ENCODE peak calls at places on chromosome 1, in four cellular contexts. F, J, P and T are unnamed samples.

GRCh38 chr1:151254217-151255213 is at the start of gene PSMD4:
- DNase-seq in J (peak; percentile 96), F (peak; percentile 97), P (peak; percentile 95), T (peak; percentile 86)

GRCh38 chr1:16243936-16244649 is 7.1 kb upstream of the CPLANE2 start:
- DNase-seq in F (peak; percentile 94), J (peak; percentile 81), P (peak; percentile 87), T (peak; percentile 38)

GRCh38 chr1:31663622-31664452 is 19.2 kb upstream of the PEF1 start:
- DNase-seq in J (peak; percentile 22), F (peak; percentile 69), P (peak; percentile 81), T (no peak)

GRCh38 chr1:31617917-31618746 is 643 bp downstream of the HCRTR1 start:
- DNase-seq in J (peak; percentile 12), F (no peak), P (peak; percentile 90), T (no peak)

GRCh38 chr1:3174487-3175247 is 105.7 kb downstream of the PRDM16 start:
- DNase-seq in P (no peak), J (no peak), F (peak; percentile 83), T (peak; percentile 28)

GRCh38 chr1:90434460-90434859 is 282.6 kb downstream of the BARHL2 start:
- DNase-seq in P (peak; percentile 51), F (no peak), J (peak; percentile 1), T (no peak)

GRCh38 chr1:117902944-117903343 is 26.5 kb downstream of the GDAP2 start:
- DNase-seq in F (no peak), J (no peak), P (no peak), T (no peak)

GRCh38 chr1:20192364-20192763 is 6.0 kb upstream of the PLA2G2C start:
- DNase-seq in P (no peak), F (no peak), J (peak; percentile 11), T (no peak)

GRCh38 chr1:228653748-228654147 is 81.5 kb upstream of the RHOU start:
- DNase-seq in P (no peak), J (no peak), F (no peak), T (no peak)

DNA sequence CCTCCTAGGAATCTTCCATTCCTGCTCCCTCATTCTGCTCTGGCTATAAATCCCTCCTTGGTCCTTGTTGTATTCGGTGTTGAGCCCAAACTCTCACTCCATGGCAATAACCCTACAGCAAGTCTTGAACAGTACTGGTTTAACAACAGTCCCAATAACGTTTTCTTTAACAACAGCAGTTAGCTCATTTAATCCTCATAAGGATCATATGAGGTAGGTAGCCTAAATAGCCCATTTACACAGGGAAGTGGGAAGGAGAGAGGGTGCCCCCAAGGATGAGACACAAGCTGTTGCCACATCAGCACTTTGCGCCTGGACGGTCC is 444 bp upstream of the AGTRAP start:
- DNase-seq in J (no peak), F (no peak), P (no peak), T (no peak)
- H3K4me3 ChIP-seq in J (peak overlapping the region; percentile 9), F (peak overlapping the region; percentile 90), P (peak overlapping the region; percentile 69), T (peak overlapping the region; percentile 74)

DNA sequence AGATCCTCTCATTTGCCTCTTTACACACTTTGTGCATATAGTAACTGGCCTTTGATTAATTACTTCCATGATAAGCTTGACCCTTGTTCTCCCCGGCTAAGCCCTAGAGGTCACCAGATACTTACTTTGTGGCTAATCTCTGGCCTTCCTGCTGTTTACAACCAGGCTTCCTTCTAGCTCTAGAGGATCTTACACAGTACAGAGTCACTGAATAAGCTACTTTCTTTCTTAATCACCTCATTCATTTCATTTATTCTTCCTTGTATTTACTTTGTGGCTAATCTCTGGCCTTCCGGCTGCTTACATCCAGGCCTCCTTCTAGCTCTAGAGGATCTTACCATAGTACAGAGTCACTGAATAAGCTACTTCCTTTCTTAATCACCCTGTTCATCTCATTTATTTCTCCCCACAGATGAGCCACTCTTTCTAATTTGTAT is 144.3 kb upstream of the C1orf21 start:
- DNase-seq in J (peak; percentile 91), P (peak; percentile 77), F (no peak), T (peak; percentile 13)
- TF ChIP-seq CTCF in J (peak; percentile 26), P (peak; percentile 50), F (peak; percentile 46), T (no peak)

GRCh38 chr1:8169364-8170058 is 143.4 kb upstream of the ERRFI1 start:
- DNase-seq in F (peak; percentile 66), P (no peak), J (peak; percentile 89), T (peak; percentile 61)
- H3K4me3 ChIP-seq in F (no peak overlapping the region), P (no peak overlapping the region), J (no peak overlapping the region), T (no peak overlapping the region)

GRCh38 chr1:246607466-246607865 is 41.2 kb downstream of the CNST start:
- DNase-seq in J (no peak), P (no peak), F (no peak), T (no peak)
- TF ChIP-seq CTCF in J (no peak), P (no peak), F (no peak), T (no peak)